ENCODE peak calls at places on chromosomes 11 and 22, in four cellular contexts. J is CD8-positive, alpha-beta T cell; A is activated CD8-positive, alpha-beta memory T cell treated with anti-CD3 and anti-CD28 coated beads, Interleukin-2, amount 50 U/mL, for 48 hours; F is amygdala. W is an unnamed sample.

GRCh38 chr11:2428322-2428795 is 16.0 kb downstream of the TRPM5 start:
- DNase-seq in J (peak), F (peak), A (peak), W (peak)

GRCh38 chr11:68325894-68326220 is 13.5 kb downstream of the LRP5 start:
- DNase-seq in F (no peak), J (no peak), A (no peak), W (peak)

GRCh38 chr22:41940853-41941765 is 5.8 kb downstream of the CENPM start:
- DNase-seq in A (peak), F (peak), J (peak), W (peak)

GRCh38 chr11:77283101-77283500 is 18.4 kb downstream of the GDPD4 start:
- DNase-seq in J (no peak), F (no peak), A (no peak), W (no peak)

GRCh38 chr11:103898065-103898464 is 138.4 kb upstream of the DDI1 start:
- DNase-seq in F (no peak), J (no peak), A (no peak), W (no peak)

GRCh38 chr11:34599406-34599901 is 21.4 kb upstream of the EHF start:
- DNase-seq in F (no peak), J (no peak), A (no peak), W (no peak)

GRCh38 chr11:11476971-11477645 is 124.1 kb upstream of the CSNK2A3 start:
- DNase-seq in A (no peak), F (no peak), J (no peak), W (no peak)

GRCh38 chr11:2772544-2773031 is 72.8 kb upstream of the KCNQ1OT1 start:
- DNase-seq in F (no peak), J (peak), A (peak), W (peak)

GRCh38 chr11:88552377-88553029 is 215.0 kb upstream of the CTSC start:
- DNase-seq in F (no peak), A (peak), J (peak), W (no peak)

GRCh38 chr11:88421530-88421929 is 84.0 kb upstream of the CTSC start:
- DNase-seq in F (no peak), A (peak), J (no peak), W (no peak)

GRCh38 chr11:34747261-34747660 is 126.4 kb downstream of the EHF start:
- DNase-seq in A (no peak), F (no peak), J (no peak), W (no peak)

GRCh38 chr11:44138286-44138685 is 42.8 kb downstream of the EXT2 start:
- DNase-seq in J (no peak), F (no peak), A (no peak), W (no peak)

GRCh38 chr22:24134090-24134846 is 47.0 kb upstream of the SUSD2 start:
- DNase-seq in F (peak), J (peak), A (peak), W (peak)

GRCh38 chr11:94128171-94128745 is 383 bp upstream of the PANX1 start:
- DNase-seq in F (no peak), A (peak), J (no peak), W (peak)

GRCh38 chr22:31106651-31107205 is 640 bp downstream of the SELENOM start:
- DNase-seq in A (no peak), J (no peak), F (no peak), W (no peak)

GRCh38 chr22:44399906-44400762 is 87.4 kb upstream of the SHISAL1 start:
- DNase-seq in J (no peak), A (peak), F (no peak), W (peak)

GRCh38 chr11:130403301-130403804 is 25.1 kb downstream of the ADAMTS8 start:
- DNase-seq in A (no peak), J (no peak), F (peak), W (peak)

GRCh38 chr11:108617055-108617454 is 23.5 kb upstream of the EXPH5 start:
- DNase-seq in F (no peak), J (no peak), A (no peak), W (no peak)

GRCh38 chr11:69218271-69218682 is 62.5 kb downstream of the SMIM38 start:
- DNase-seq in J (peak), A (peak), F (no peak), W (no peak)

GRCh38 chr11:117713676-117714075 is 83.3 kb downstream of the DSCAML1 start:
- DNase-seq in J (no peak), A (no peak), F (no peak), W (no peak)

GRCh38 chr22:43540570-43540969 is 128.8 kb downstream of the MPPED1 start:
- DNase-seq in A (peak), F (no peak), J (no peak), W (no peak)

GRCh38 chr22:27377901-27378300 is 423.7 kb downstream of the MN1 start:
- DNase-seq in F (no peak), A (no peak), J (no peak), W (no peak)

GRCh38 chr11:130638048-130638447 is 189.6 kb downstream of the ADAMTS15 start:
- DNase-seq in J (no peak), F (no peak), A (no peak), W (no peak)

GRCh38 chr11:106208795-106209194 is 131.3 kb downstream of the AASDHPPT start:
- DNase-seq in A (no peak), F (no peak), J (no peak), W (no peak)

GRCh38 chr11:15159085-15159484 is 44.4 kb downstream of the INSC start:
- DNase-seq in A (no peak), F (no peak), J (no peak), W (no peak)

GRCh38 chr22:28417426-28417825 is 262.2 kb downstream of the TTC28 start:
- DNase-seq in F (no peak), J (no peak), A (no peak), W (no peak)

GRCh38 chr22:39560127-39560526 is 10.4 kb upstream of the CACNA1I start:
- DNase-seq in J (no peak), F (no peak), A (no peak), W (no peak)

GRCh38 chr11:64865286-64866172 is 12.9 kb downstream of the EHD1 start:
- DNase-seq in J (no peak), A (no peak), F (no peak), W (no peak)

GRCh38 chr11:12003329-12003728 is 5.1 kb downstream of the DKK3 start:
- DNase-seq in A (no peak), F (no peak), J (no peak), W (no peak)

GRCh38 chr11:9626778-9627394 is 37.0 kb upstream of the SWAP70 start:
- DNase-seq in F (no peak), J (no peak), A (no peak), W (no peak)

GRCh38 chr11:44955019-44955738 is 4.5 kb upstream of the TP53I11 start:
- DNase-seq in F (no peak), J (no peak), A (no peak), W (no peak)

GRCh38 chr22:25054943-25055511 is 102.5 kb downstream of the KIAA1671 start:
- DNase-seq in F (no peak), A (peak), J (no peak), W (no peak)

GRCh38 chr22:23696326-23696851 is 5.6 kb downstream of the RGL4 start:
- DNase-seq in F (no peak), J (peak), A (peak), W (no peak)

GRCh38 chr11:130070109-130070828 is 575 bp downstream of the APLP2 start:
- DNase-seq in A (peak), J (peak), F (peak), W (peak)

GRCh38 chr22:49123621-49124192 is 704.0 kb downstream of the BRD1 start:
- DNase-seq in J (no peak), F (no peak), A (peak), W (no peak)

GRCh38 chr11:47351159-47352126 is 1.1 kb downstream of the MYBPC3 start:
- DNase-seq in A (no peak), F (no peak), J (no peak), W (no peak)

GRCh38 chr11:16840951-16841350 is 102.5 kb downstream of the C11orf58 start:
- DNase-seq in F (no peak), A (no peak), J (no peak), W (no peak)

GRCh38 chr11:117621226-117621625 is 175.8 kb downstream of the DSCAML1 start:
- DNase-seq in J (no peak), F (no peak), A (no peak), W (no peak)

GRCh38 chr11:67415501-67416304 is at the start of gene CARNS1:
- DNase-seq in A (no peak), J (no peak), F (peak), W (peak)

GRCh38 chr11:120147950-120148270 is 10.0 kb upstream of the TRIM29 start:
- DNase-seq in A (no peak), F (no peak), J (peak), W (no peak)